ENCODE peak calls at places on chromosomes 7 and 10, in eight cellular contexts. L is lower leg skin, K is tibial nerve, E is heart left ventricle, P is K562, Y is spleen, Z is IMR-90, V is body of pancreas. H is an unnamed sample.

GRCh38 chr7:140229591-140230516 is 53.1 kb upstream of the KDM7A start:
- DNase-seq in K (no peak), V (peak), Y (peak), L (no peak), P (no peak), E (no peak), Z (no peak), H (no peak)

GRCh38 chr7:146314962-146315361 is 198.4 kb downstream of the CNTNAP2 start:
- DNase-seq in L (no peak), Z (no peak), Y (no peak), V (no peak), P (no peak), K (no peak), E (no peak), H (no peak)

GRCh38 chr10:79559726-79560125 is 481 bp downstream of the SFTPA2 start:
- DNase-seq in Y (no peak), V (no peak), K (no peak), Z (peak), P (no peak), E (no peak), L (no peak), H (no peak)

GRCh38 chr7:50185188-50185587 is 92.1 kb upstream of the ZPBP start:
- DNase-seq in L (peak), Z (no peak), V (peak), E (no peak), K (no peak), P (no peak), Y (no peak), H (peak)

GRCh38 chr10:7797582-7797981 is 9.6 kb downstream of the ATP5F1C start:
- DNase-seq in E (peak), K (no peak), Y (no peak), V (peak), P (peak), L (no peak), Z (peak), H (peak)

GRCh38 chr10:103547391-103547946 is 54.0 kb downstream of the NEURL1 start:
- DNase-seq in K (no peak), L (no peak), P (peak), V (no peak), Z (no peak), Y (peak), E (no peak), H (no peak)

GRCh38 chr7:140023728-140024127 is 39.0 kb downstream of the PARP12 start:
- DNase-seq in L (no peak), V (no peak), Z (no peak), Y (no peak), E (no peak), K (no peak), P (no peak), H (no peak)

GRCh38 chr7:11831727-11832495 is at the start of gene THSD7A:
- DNase-seq in P (no peak), E (peak), Z (peak), L (no peak), V (peak), Y (peak), K (no peak), H (peak)

GRCh38 chr10:98141484-98142073 is 7.1 kb downstream of the R3HCC1L start:
- DNase-seq in E (no peak), P (peak), Y (no peak), K (no peak), L (no peak), Z (no peak), V (no peak), H (no peak)

GRCh38 chr10:101032637-101033201 is 1.7 kb downstream of the SFXN3 start:
- DNase-seq in K (no peak), L (peak), V (peak), Y (no peak), P (peak), Z (peak), E (peak), H (peak)

GRCh38 chr7:86207740-86208139 is 436.0 kb upstream of the GRM3 start:
- DNase-seq in Y (no peak), Z (no peak), K (no peak), P (no peak), E (no peak), L (no peak), V (no peak), H (no peak)

GRCh38 chr10:116038259-116038658 is 234.7 kb downstream of the GFRA1 start:
- DNase-seq in E (no peak), V (peak), Y (no peak), P (no peak), K (peak), Z (peak), L (peak), H (peak)

GRCh38 chr7:2616973-2617709 is 14.6 kb upstream of the TTYH3 start:
- DNase-seq in K (no peak), Y (no peak), V (no peak), E (no peak), Z (no peak), L (no peak), P (no peak), H (no peak)

GRCh38 chr7:90222811-90223725 is 11.5 kb downstream of the STEAP2 start:
- DNase-seq in L (no peak), P (no peak), V (peak), E (peak), Z (peak), Y (no peak), K (no peak), H (no peak)

GRCh38 chr7:90224204-90224603 is 12.7 kb downstream of the STEAP2 start:
- DNase-seq in Z (no peak), L (no peak), V (no peak), K (no peak), Y (no peak), P (no peak), E (no peak), H (no peak)

GRCh38 chr7:90227259-90227658 is 15.7 kb downstream of the STEAP2 start:
- DNase-seq in L (no peak), Z (no peak), K (no peak), E (no peak), P (no peak), Y (no peak), V (no peak), H (no peak)

GRCh38 chr7:90225601-90226000 is 14.1 kb downstream of the STEAP2 start:
- DNase-seq in Z (no peak), E (no peak), L (no peak), K (no peak), V (no peak), P (no peak), Y (no peak), H (no peak)

DNA sequence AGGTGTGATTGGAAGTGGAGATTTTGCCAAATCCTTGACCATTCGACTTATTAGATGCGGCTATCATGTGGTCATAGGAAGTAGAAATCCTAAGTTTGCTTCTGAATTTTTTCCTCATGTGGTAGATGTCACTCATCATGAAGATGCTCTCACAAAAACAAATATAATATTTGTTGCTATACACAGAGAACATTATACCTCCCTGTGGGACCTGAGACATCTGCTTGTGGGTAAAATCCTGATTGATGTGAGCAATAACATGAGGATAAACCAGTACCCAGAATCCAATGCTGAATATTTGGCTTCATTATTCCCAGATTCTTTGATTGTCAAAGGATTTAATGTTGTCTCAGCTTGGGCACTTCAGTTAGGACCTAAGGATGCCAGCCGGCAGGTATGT is 13.6 kb downstream of the STEAP2 start:
- DNase-seq in E (no peak), P (no peak), K (no peak), L (no peak), V (no peak), Z (no peak), Y (no peak), H (no peak)
- TF ChIP-seq POLR2A in E (no peak), P (no peak), K (no peak), L (no peak), V (no peak), Z (no peak), Y (no peak), H (no peak)

GRCh38 chr10:74750848-74751274 is 75.5 kb upstream of the KAT6B start:
- DNase-seq in K (no peak), V (no peak), P (no peak), E (no peak), Z (no peak), Y (no peak), L (no peak), H (no peak)

GRCh38 chr10:74755273-74755672 is 71.1 kb upstream of the KAT6B start:
- DNase-seq in K (no peak), V (no peak), Y (no peak), P (no peak), L (no peak), Z (no peak), E (no peak), H (peak)

GRCh38 chr10:74752371-74752990 is 73.9 kb upstream of the KAT6B start:
- DNase-seq in K (no peak), P (no peak), V (no peak), L (no peak), E (no peak), Z (no peak), Y (no peak), H (peak)

GRCh38 chr10:74754397-74754796 is 72.0 kb upstream of the KAT6B start:
- DNase-seq in Y (no peak), Z (peak), P (no peak), E (no peak), V (no peak), L (no peak), K (no peak), H (no peak)

GRCh38 chr10:74753295-74754211 is 72.8 kb upstream of the KAT6B start:
- DNase-seq in Y (no peak), K (no peak), L (no peak), P (no peak), Z (peak), V (peak), E (no peak), H (no peak)
- H3K4me3 ChIP-seq in Y (no peak), K (no peak), L (no peak), P (no peak), Z (no peak), V (no peak), E (no peak), H (no peak)

GRCh38 chr10:3802526-3803002 is 17.6 kb upstream of the KLF6 start:
- DNase-seq in P (no peak), L (no peak), Z (no peak), V (no peak), K (no peak), Y (no peak), E (no peak), H (no peak)

GRCh38 chr10:3805227-3805790 is 20.3 kb upstream of the KLF6 start:
- DNase-seq in K (no peak), L (peak), Y (no peak), V (peak), P (peak), E (no peak), Z (peak), H (peak)

GRCh38 chr10:3801558-3802192 is 16.7 kb upstream of the KLF6 start:
- DNase-seq in K (no peak), L (no peak), E (peak), V (no peak), Y (no peak), P (no peak), Z (no peak), H (no peak)

GRCh38 chr10:3803884-3804741 is 19.1 kb upstream of the KLF6 start:
- DNase-seq in L (no peak), Z (peak), E (no peak), K (no peak), V (no peak), P (peak), Y (no peak), H (peak)

DNA sequence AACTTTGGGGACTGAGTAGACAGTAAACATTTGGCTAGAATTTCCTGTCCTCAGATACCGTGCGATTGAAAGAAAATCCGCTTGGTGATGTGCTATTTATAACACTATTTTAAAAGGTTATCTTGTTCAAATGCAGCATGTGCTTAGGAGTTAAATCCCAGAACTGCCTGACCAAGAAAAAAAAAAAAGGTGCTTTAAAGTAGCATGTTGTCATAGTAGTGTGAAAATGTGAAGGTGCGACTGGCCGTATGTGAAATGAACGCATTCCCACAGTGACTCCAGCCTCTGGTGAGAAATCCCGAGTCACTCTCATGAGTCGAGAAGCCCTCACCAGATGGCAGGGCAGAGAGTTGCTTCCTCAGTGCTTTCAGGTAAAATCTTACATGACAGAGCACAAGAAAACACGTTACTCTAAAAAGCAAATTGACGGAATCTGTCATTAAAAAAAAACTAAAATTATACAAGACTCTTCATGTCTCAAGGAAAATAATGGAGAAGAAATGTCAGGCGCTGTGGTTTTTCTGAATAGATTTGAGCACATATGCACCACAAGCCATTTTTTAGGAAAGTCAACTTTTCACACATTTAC is 18.4 kb upstream of the KLF6 start:
- DNase-seq in P (peak), Z (peak), E (no peak), V (peak), L (no peak), Y (no peak), K (no peak), H (peak)
- TF ChIP-seq CTCF in P (no peak), Z (no peak), E (no peak), V (no peak), L (no peak), Y (no peak), K (no peak), H (no peak)

GRCh38 chr10:127014671-127015070 is 109.4 kb downstream of the DOCK1 start:
- DNase-seq in V (no peak), K (no peak), L (no peak), P (no peak), Z (no peak), Y (no peak), E (no peak), H (no peak)

GRCh38 chr10:127013251-127013656 is 108.0 kb downstream of the DOCK1 start:
- DNase-seq in K (no peak), V (peak), Y (no peak), L (no peak), Z (no peak), P (no peak), E (no peak), H (no peak)

GRCh38 chr10:127012071-127012768 is 107.0 kb downstream of the DOCK1 start:
- DNase-seq in V (no peak), Z (no peak), P (no peak), E (no peak), Y (no peak), L (no peak), K (no peak), H (no peak)

GRCh38 chr10:127013696-127014095 is 108.5 kb downstream of the DOCK1 start:
- DNase-seq in K (no peak), P (no peak), V (no peak), E (no peak), Z (no peak), L (no peak), Y (no peak), H (no peak)

GRCh38 chr10:127012769-127013152 is 107.5 kb downstream of the DOCK1 start:
- DNase-seq in P (no peak), Y (no peak), Z (no peak), V (peak), L (peak), E (peak), K (no peak), H (no peak)
- TF ChIP-seq POLR2A in P (no peak), Y (no peak), Z (no peak), V (no peak), L (no peak), E (no peak), K (no peak), H (no peak)